ENCODE peak calls at places on chromosomes 6 and 20, in eight cellular contexts. L is fibroblast of lung, N is Peyer's patch, Y is AG09309, H is RWPE1, J is upper lobe of right lung, Z is GM13977, A is endothelial cell of umbilical vein. I is an unnamed sample.

GRCh38 chr6:145721144-145721543 is 14.2 kb downstream of the EPM2A start:
- DNase-seq in L (no peak), N (no peak), Y (no peak), H (no peak), J (no peak), Z (no peak), A (no peak), I (no peak)

GRCh38 chr6:34696189-34696738 is 303 bp downstream of the ILRUN start:
- DNase-seq in L (peak; percentile 43), N (no peak), Y (no peak), H (peak; percentile 22), J (peak; percentile 85), Z (no peak), A (peak; percentile 60), I (no peak)

GRCh38 chr6:148830614-148831013 is 83.8 kb downstream of the UST start:
- DNase-seq in L (no peak), N (no peak), Y (no peak), H (no peak), J (no peak), Z (peak; percentile 20), A (no peak), I (no peak)

GRCh38 chr6:36911946-36912555 is 26.3 kb downstream of the C6orf89 start:
- DNase-seq in L (no peak), N (no peak), Y (no peak), H (no peak), J (no peak), Z (no peak), A (peak; percentile 43), I (no peak)

GRCh38 chr6:37585937-37586336 is 86.2 kb upstream of the CCDC167 start:
- DNase-seq in L (no peak), N (peak; percentile 28), Y (no peak), H (no peak), J (no peak), Z (no peak), A (no peak), I (no peak)

GRCh38 chr20:49905415-49906091 is 9.8 kb downstream of the SPATA2 start:
- DNase-seq in L (no peak), N (no peak), Y (no peak), H (no peak), J (peak; percentile 50), Z (no peak), A (no peak), I (no peak)

GRCh38 chr6:113359155-113360140 is 497.7 kb upstream of the MARCKS start:
- DNase-seq in L (peak; percentile 93), N (no peak), Y (no peak), H (peak; percentile 37), J (no peak), Z (no peak), A (peak; percentile 63), I (peak; percentile 40)

GRCh38 chr20:21701171-21701876 is 4.1 kb upstream of the PAX1 start:
- DNase-seq in L (no peak), N (no peak), Y (no peak), H (no peak), J (no peak), Z (no peak), A (no peak), I (no peak)

GRCh38 chr20:45373353-45374100 is 4.6 kb downstream of the TP53TG5 start:
- DNase-seq in L (peak; percentile 59), N (peak; percentile 94), Y (no peak), H (peak; percentile 93), J (peak; percentile 95), Z (peak; percentile 81), A (peak; percentile 84), I (peak; percentile 98)

GRCh38 chr6:114144887-114145851 is 174.2 kb upstream of the HDAC2 start:
- DNase-seq in L (no peak), N (no peak), Y (no peak), H (no peak), J (no peak), Z (no peak), A (no peak), I (peak; percentile 10)

GRCh38 chr6:106522557-106522956 is 106.7 kb downstream of the RTN4IP1 start:
- DNase-seq in L (no peak), N (no peak), Y (no peak), H (no peak), J (no peak), Z (no peak), A (no peak), I (no peak)

GRCh38 chr6:52087498-52087999 is at the start of gene PKHD1:
- DNase-seq in L (no peak), N (no peak), Y (no peak), H (peak; percentile 12), J (no peak), Z (peak; percentile 13), A (peak; percentile 2), I (peak; percentile 73)

GRCh38 chr6:92550501-92550900 is 868.9 kb downstream of the EPHA7 start:
- DNase-seq in L (no peak), N (no peak), Y (no peak), H (no peak), J (no peak), Z (no peak), A (peak; percentile 54), I (no peak)
- TF ChIP-seq CTCF in L (no peak), N (no peak), Y (no peak), H (no peak), J (no peak), Z (no peak), A (no peak), I (no peak)

DNA sequence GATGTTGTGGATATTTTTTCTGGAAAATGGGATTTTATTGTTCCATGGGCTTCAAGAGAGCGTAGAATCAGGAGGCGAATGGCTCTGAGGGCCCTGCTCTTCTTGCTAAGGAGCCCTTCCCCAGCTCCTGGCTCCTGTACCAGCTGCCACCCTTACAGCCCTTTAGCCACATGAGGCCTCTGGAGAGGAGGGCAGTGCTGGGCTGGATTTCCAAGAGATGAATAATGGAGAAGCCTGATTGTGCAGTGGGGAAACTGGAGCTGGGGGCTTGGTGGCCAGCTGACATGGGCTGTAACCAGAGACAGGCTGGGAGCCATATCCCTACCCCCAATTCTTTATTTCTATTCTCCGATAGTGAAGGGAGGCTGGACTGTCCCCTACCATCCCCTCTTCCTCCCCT is 9.2 kb downstream of the LRRC73 start:
- DNase-seq in L (no peak), N (no peak), Y (no peak), H (no peak), J (no peak), Z (no peak), A (no peak), I (no peak)
- TF ChIP-seq CTCF in L (no peak), N (no peak), Y (no peak), H (no peak), J (no peak), Z (no peak), A (no peak), I (no peak)

DNA sequence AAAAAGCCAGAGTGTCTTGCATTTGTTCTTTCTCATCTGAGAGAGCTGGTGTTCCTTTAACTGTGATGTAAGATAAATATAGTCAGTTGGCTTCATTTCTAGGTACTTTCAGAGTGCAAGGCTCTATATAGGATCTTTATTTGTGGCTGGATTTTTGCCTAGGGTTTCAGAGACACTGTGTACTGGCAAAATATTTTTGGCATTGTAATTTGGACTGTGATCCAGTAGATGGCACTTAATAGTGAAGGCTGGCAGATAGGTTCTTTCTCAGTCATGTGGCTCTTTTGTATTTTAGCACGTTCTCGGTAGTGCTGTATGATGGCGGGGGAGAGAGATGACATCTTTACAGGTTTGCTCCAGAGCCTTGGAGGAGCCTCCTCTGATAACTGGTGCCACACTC is 26.8 kb upstream of the SLC35B3 start:
- DNase-seq in L (no peak), N (no peak), Y (no peak), H (no peak), J (no peak), Z (no peak), A (no peak), I (no peak)
- TF ChIP-seq CTCF in L (no peak), N (no peak), Y (no peak), H (no peak), J (no peak), Z (no peak), A (no peak), I (no peak)

DNA sequence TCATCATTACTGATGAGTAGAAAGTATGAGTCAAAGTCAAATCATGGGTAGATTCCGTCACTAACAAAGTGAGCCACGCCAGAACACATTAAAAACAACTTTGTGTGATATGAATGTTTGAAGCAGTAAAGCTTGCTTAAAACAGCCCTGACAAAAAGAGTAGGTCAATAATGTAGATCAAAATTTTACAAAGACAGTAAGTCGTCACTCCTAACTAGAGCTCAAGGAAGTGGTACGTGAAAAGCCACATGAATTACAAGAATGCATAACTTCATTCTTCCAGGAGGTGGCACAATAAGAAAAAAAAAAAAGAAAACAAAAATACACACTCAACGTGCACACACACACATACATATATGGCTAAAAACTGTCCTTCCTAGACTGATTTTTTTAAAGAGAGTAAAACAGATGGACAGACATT is 69.9 kb downstream of the HACE1 start:
- DNase-seq in L (peak; percentile 78), N (no peak), Y (peak; percentile 45), H (peak; percentile 17), J (no peak), Z (peak; percentile 9), A (peak; percentile 52), I (no peak)
- TF ChIP-seq CTCF in L (no peak), N (peak; percentile 34), Y (no peak), H (peak; percentile 51), J (peak; percentile 34), Z (peak; percentile 36), A (no peak), I (peak; percentile 15)

GRCh38 chr6:20402181-20403079 is 751 bp downstream of the E2F3 start:
- DNase-seq in L (peak; percentile 40), N (peak; percentile 76), Y (no peak), H (peak; percentile 55), J (peak; percentile 80), Z (peak; percentile 43), A (peak; percentile 42), I (peak; percentile 66)

GRCh38 chr6:20403080-20403765 is 1.5 kb downstream of the E2F3 start:
- DNase-seq in L (peak; percentile 82), N (peak; percentile 89), Y (peak; percentile 17), H (peak; percentile 72), J (peak; percentile 97), Z (peak; percentile 90), A (peak; percentile 88), I (peak; percentile 99)

GRCh38 chr6:20399518-20399917 is 2.2 kb upstream of the E2F3 start:
- DNase-seq in L (no peak), N (no peak), Y (no peak), H (no peak), J (no peak), Z (no peak), A (no peak), I (no peak)

GRCh38 chr6:20401403-20402180 is at the start of gene E2F3:
- DNase-seq in L (peak; percentile 100), N (peak; percentile 99), Y (peak; percentile 100), H (peak; percentile 100), J (peak; percentile 99), Z (peak; percentile 99), A (peak; percentile 100), I (peak; percentile 100)

GRCh38 chr6:20400476-20401402 is 940 bp upstream of the E2F3 start:
- DNase-seq in L (peak; percentile 18), N (peak; percentile 59), Y (no peak), H (peak; percentile 73), J (no peak), Z (peak; percentile 30), A (peak; percentile 67), I (peak; percentile 47)
- TF ChIP-seq CTCF in L (peak; percentile 45), N (peak; percentile 52), Y (peak; percentile 34), H (peak; percentile 47), J (peak; percentile 24), Z (peak; percentile 8), A (peak; percentile 37), I (peak; percentile 63)